ENCODE peak calls at places on chromosome 20, in nine cellular contexts. S is RWPE1; Y is PC-9; K is LHCN-M2; E is KG1; N is naive thymus-derived CD4-positive, alpha-beta T cell; Z is stimulated activated CD8-positive, alpha-beta memory T cell treated with anti-CD3 and anti-CD28 coated beads, Interleukin-15, amount 100 ng/mL, for 48 hours; J is NCI-H345; O is mesendoderm. D is an unnamed sample.
A peak's percentile ranks its signal among the peaks of the same experiment; 100 is the strongest.

GRCh38 chr20:59148713-59149493 is 14.7 kb upstream of the ZNF831 start:
- DNase-seq in O (no peak), Z (no peak), Y (no peak), S (no peak), N (peak; percentile 20), E (no peak), K (no peak), J (no peak), D (no peak)

GRCh38 chr20:50264534-50265145 is 74.0 kb downstream of the CEBPB start:
- DNase-seq in Z (no peak), J (no peak), S (no peak), K (no peak), E (no peak), Y (no peak), O (no peak), N (no peak), D (no peak)

GRCh38 chr20:16816192-16816591 is 68.0 kb downstream of the OTOR start:
- DNase-seq in K (no peak), Y (no peak), S (no peak), N (no peak), E (no peak), Z (no peak), O (peak; percentile 39), J (no peak), D (no peak)

GRCh38 chr20:57693002-57693582 is 16.7 kb downstream of the PMEPA1 start:
- DNase-seq in N (no peak), K (no peak), S (peak; percentile 97), E (no peak), Y (peak; percentile 98), J (no peak), O (peak; percentile 92), Z (no peak), D (no peak)

GRCh38 chr20:40008177-40008576 is 680.9 kb downstream of the MAFB start:
- DNase-seq in S (no peak), O (peak; percentile 52), Y (no peak), N (no peak), J (no peak), K (peak; percentile 20), Z (no peak), E (no peak), D (no peak)

GRCh38 chr20:46757754-46758678 is 48.6 kb downstream of the SLC2A10 start:
- DNase-seq in S (peak; percentile 87), N (peak; percentile 44), E (peak; percentile 1), Z (peak; percentile 23), O (peak; percentile 66), K (peak; percentile 50), Y (peak; percentile 63), J (peak; percentile 65), D (peak; percentile 70)

GRCh38 chr20:13422637-13423036 is 201.6 kb downstream of the ISM1 start:
- DNase-seq in K (peak; percentile 44), Z (no peak), E (no peak), Y (no peak), S (peak; percentile 26), O (no peak), J (no peak), N (no peak), D (no peak)

GRCh38 chr20:58286729-58287128 is 22.8 kb upstream of the RAB22A start:
- DNase-seq in N (no peak), O (no peak), J (no peak), Z (no peak), E (no peak), Y (no peak), K (no peak), S (no peak), D (no peak)

GRCh38 chr20:59850018-59850641 is 83.3 kb downstream of the SYCP2 start:
- DNase-seq in J (peak; percentile 28), Z (no peak), S (peak; percentile 71), O (peak; percentile 46), Y (no peak), K (peak; percentile 41), E (no peak), N (no peak), D (peak; percentile 60)

GRCh38 chr20:62143976-62144825 is 632 bp downstream of the SS18L1 start:
- DNase-seq in K (peak; percentile 51), E (peak; percentile 21), Y (peak; percentile 70), Z (peak; percentile 49), N (peak; percentile 34), J (peak; percentile 59), O (peak; percentile 53), S (peak; percentile 89), D (peak; percentile 76)

GRCh38 chr20:45229264-45230056 is 8.3 kb downstream of the SEMG2 start:
- DNase-seq in S (peak; percentile 50), Z (peak; percentile 49), O (peak; percentile 72), J (peak; percentile 11), K (peak; percentile 11), E (no peak), Y (peak; percentile 69), N (peak; percentile 2), D (peak; percentile 21)

GRCh38 chr20:7596541-7596940 is 343.7 kb downstream of the HAO1 start:
- DNase-seq in O (peak; percentile 45), S (no peak), K (no peak), J (no peak), Y (no peak), Z (no peak), N (no peak), E (no peak), D (no peak)

GRCh38 chr20:3796477-3797225 is 541 bp downstream of the CDC25B start:
- DNase-seq in Z (no peak), K (peak; percentile 37), S (no peak), E (no peak), O (no peak), J (no peak), Y (no peak), N (no peak), D (no peak)

GRCh38 chr20:57686931-57687652 is 22.7 kb downstream of the PMEPA1 start:
- DNase-seq in O (no peak), E (no peak), Y (peak; percentile 95), K (no peak), Z (no peak), N (no peak), S (peak; percentile 95), J (no peak), D (no peak)

D was measured in cardiac muscle cell.